ENCODE peak calls at places on chromosomes 7 and 10, in six cellular contexts. A, X, W, B, J and K are unnamed samples.

GRCh38 chr10:110857265-110858158 is 14.2 kb upstream of the PDCD4 start:
- DNase-seq in W (no peak), X (peak), B (peak), A (no peak), J (no peak), K (no peak)

GRCh38 chr7:66326501-66327180 is 121.5 kb downstream of the TPST1 start:
- DNase-seq in X (no peak), A (no peak), J (no peak), B (no peak), W (no peak), K (no peak)

GRCh38 chr7:40907286-40907685 is 772.5 kb downstream of the SUGCT start:
- DNase-seq in X (no peak), B (no peak), J (no peak), W (no peak), A (no peak), K (no peak)

GRCh38 chr10:131906269-131906639 is 5.4 kb downstream of the PPP2R2D start:
- DNase-seq in W (no peak), B (no peak), A (no peak), X (no peak), J (no peak), K (no peak)

GRCh38 chr7:151008511-151009323 is 15.6 kb downstream of the ATG9B start:
- DNase-seq in J (peak), W (peak), X (peak), A (peak), B (no peak), K (peak)

GRCh38 chr10:17465328-17466125 is 11.1 kb upstream of the ST8SIA6 start:
- DNase-seq in X (no peak), A (no peak), W (no peak), J (no peak), B (no peak), K (no peak)

GRCh38 chr7:55527314-55527713 is 45.0 kb downstream of the VOPP1 start:
- DNase-seq in X (no peak), A (no peak), W (no peak), B (no peak), J (no peak), K (no peak)

GRCh38 chr7:139121-139520 is 53.2 kb upstream of the FAM20C start:
- DNase-seq in A (peak), B (no peak), X (no peak), W (peak), J (no peak), K (no peak)

GRCh38 chr10:13971586-13972475 is 358.9 kb downstream of the FRMD4A start:
- DNase-seq in B (no peak), W (peak), A (no peak), J (no peak), X (no peak), K (no peak)

GRCh38 chr10:122462533-122463465 is 1.4 kb downstream of the HTRA1 start:
- DNase-seq in J (no peak), W (peak), A (peak), X (no peak), B (no peak), K (peak)

GRCh38 chr10:133260895-133261725 is 15.6 kb downstream of the ADAM8 start:
- DNase-seq in A (peak), W (peak), X (peak), B (peak), J (peak), K (peak)

GRCh38 chr7:69804962-69805361 is 206.7 kb downstream of the AUTS2 start:
- DNase-seq in J (no peak), B (no peak), W (no peak), X (no peak), A (no peak), K (no peak)

GRCh38 chr7:148486937-148487336 is 103.6 kb upstream of the C7orf33 start:
- DNase-seq in A (no peak), B (no peak), J (no peak), X (no peak), W (no peak), K (no peak)

GRCh38 chr7:16098058-16098457 is 323.3 kb downstream of the CRPPA start:
- DNase-seq in A (no peak), B (no peak), J (no peak), X (no peak), W (no peak), K (no peak)

GRCh38 chr10:103729851-103730250 is 125.5 kb downstream of the SH3PXD2A start:
- DNase-seq in B (no peak), X (no peak), A (no peak), J (no peak), W (peak), K (no peak)

GRCh38 chr10:128751284-128751683 is 625.1 kb upstream of the MKI67 start:
- DNase-seq in B (peak), X (no peak), W (no peak), A (no peak), J (no peak), K (no peak)

GRCh38 chr7:139321071-139321745 is 19.9 kb upstream of the FMC1 start:
- DNase-seq in X (no peak), J (no peak), W (peak), B (no peak), A (no peak), K (no peak)

GRCh38 chr10:78139336-78139735 is 105.7 kb downstream of the RPS24 start:
- DNase-seq in A (no peak), J (no peak), X (no peak), B (peak), W (peak), K (no peak)

GRCh38 chr10:121860810-121861209 is 67.0 kb downstream of the ATE1 start:
- DNase-seq in W (no peak), A (no peak), X (no peak), J (no peak), B (no peak), K (no peak)